ENCODE peak calls at places on chromosomes 4 and X, in eight cellular contexts. O is GM23338, T is HCT116, L is SK-N-SH, J is GM23248, G is hepatocyte, X is MM.1S, K is neural progenitor cell. C is an unnamed sample. For H3K36me3, the result is how much of the 10 kb centered on the place peaks cover.

GRCh38 chrX:43899878-43900815 is 17.9 kb upstream of the MAOB start:
- DNase-seq in O (peak), T (no peak), L (no peak), J (no peak), G (no peak), X (no peak), K (no peak), C (no peak)

GRCh38 chr4:180932365-180933001 is 1310.7 kb upstream of the TENM3 start:
- DNase-seq in O (no peak), T (no peak), L (no peak), J (no peak), G (peak), X (peak), K (no peak), C (peak)

GRCh38 chr4:19227701-19228100 is 1024.0 kb upstream of the SLIT2 start:
- DNase-seq in O (no peak), T (no peak), L (no peak), J (peak), G (no peak), X (no peak), K (no peak), C (no peak)

GRCh38 chr4:48420172-48420571 is 63.0 kb upstream of the SLC10A4 start:
- DNase-seq in O (peak), T (no peak), L (no peak), J (no peak), G (no peak), X (no peak), K (no peak), C (no peak)

GRCh38 chr4:14315129-14315528 is 687.2 kb upstream of the CPEB2 start:
- DNase-seq in O (no peak), T (no peak), L (no peak), J (no peak), G (no peak), X (peak), K (no peak), C (no peak)

GRCh38 chrX:24245201-24245600 is 68.7 kb downstream of the SUPT20HL2 start:
- DNase-seq in O (no peak), T (no peak), L (no peak), J (peak), G (peak), X (no peak), K (peak), C (no peak)

GRCh38 chrX:144715356-144715755 is 531.9 kb upstream of the SPANXN1 start:
- DNase-seq in O (no peak), T (no peak), L (no peak), J (no peak), G (no peak), X (no peak), K (no peak), C (no peak)

GRCh38 chr4:140091305-140091704 is 62.7 kb downstream of the MAML3 start:
- DNase-seq in O (no peak), T (no peak), L (no peak), J (peak), G (no peak), X (no peak), K (no peak), C (no peak)

GRCh38 chrX:40628506-40628905 is 5.3 kb downstream of the MPC1L start:
- DNase-seq in O (no peak), T (no peak), L (no peak), J (peak), G (no peak), X (no peak), K (no peak), C (no peak)

GRCh38 chr4:128560754-128561495 is 248.6 kb upstream of the JADE1 start:
- DNase-seq in O (no peak), T (no peak), L (no peak), J (no peak), G (no peak), X (no peak), K (no peak), C (no peak)

GRCh38 chrX:2485460-2485753 is 15.4 kb downstream of the DHRSX start:
- DNase-seq in O (peak), T (no peak), L (no peak), J (no peak), G (no peak), X (no peak), K (no peak), C (no peak)

GRCh38 chr4:123262080-123262479 is 134.5 kb upstream of the SPRY1 start:
- DNase-seq in O (no peak), T (no peak), L (no peak), J (no peak), G (no peak), X (no peak), K (no peak), C (no peak)

GRCh38 chr4:39568805-39569204 is 41.6 kb upstream of the UGDH start:
- DNase-seq in O (no peak), T (no peak), L (no peak), J (no peak), G (peak), X (peak), K (no peak), C (peak)
- H2AFZ ChIP-seq in O (no peak), T (no peak), L (no peak), J (no peak), G (no peak), X (peak), K (no peak), C (peak)

GRCh38 chr4:39518484-39518883 is 8.8 kb downstream of the UGDH start:
- DNase-seq in O (no peak), T (no peak), L (no peak), J (no peak), G (no peak), X (no peak), K (no peak), C (no peak)

GRCh38 chr4:39516407-39516966 is 10.8 kb downstream of the UGDH start:
- DNase-seq in O (no peak), T (no peak), L (no peak), J (no peak), G (no peak), X (no peak), K (no peak), C (no peak)

GRCh38 chr4:39510348-39510929 is 16.8 kb downstream of the UGDH start:
- DNase-seq in O (no peak), T (no peak), L (no peak), J (no peak), G (no peak), X (no peak), K (no peak), C (no peak)

DNA sequence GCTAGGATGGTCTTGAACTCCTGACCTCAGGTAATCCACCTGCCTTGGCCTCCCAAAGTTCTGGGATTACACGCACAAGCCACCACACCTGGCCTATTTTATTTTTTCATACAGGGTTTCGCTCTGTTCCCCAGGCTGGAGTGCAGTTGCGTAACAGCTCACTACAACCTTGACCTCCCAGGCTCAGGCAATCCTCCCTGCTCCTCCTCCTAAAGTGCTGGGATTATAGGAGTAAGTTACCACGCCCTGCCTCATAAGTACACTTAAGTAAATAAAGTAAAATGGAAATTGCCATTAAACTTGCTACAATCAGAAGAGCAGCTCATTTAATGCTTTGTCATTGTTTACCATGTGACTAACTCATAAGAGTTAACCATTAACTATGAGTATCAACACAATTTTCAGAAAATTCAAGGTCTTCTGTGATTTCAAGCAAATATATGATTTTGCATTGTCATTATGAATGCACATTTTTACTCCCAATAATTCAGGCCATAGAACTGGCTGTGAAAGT is 12.3 kb downstream of the UGDH start:
- DNase-seq in O (no peak), T (peak), L (no peak), J (peak), G (peak), X (no peak), K (no peak), C (no peak)
- TF ChIP-seq EZH2phosphoT487 in O (no peak), T (no peak), L (no peak), J (no peak), G (no peak), X (no peak), K (no peak), C (no peak)

DNA sequence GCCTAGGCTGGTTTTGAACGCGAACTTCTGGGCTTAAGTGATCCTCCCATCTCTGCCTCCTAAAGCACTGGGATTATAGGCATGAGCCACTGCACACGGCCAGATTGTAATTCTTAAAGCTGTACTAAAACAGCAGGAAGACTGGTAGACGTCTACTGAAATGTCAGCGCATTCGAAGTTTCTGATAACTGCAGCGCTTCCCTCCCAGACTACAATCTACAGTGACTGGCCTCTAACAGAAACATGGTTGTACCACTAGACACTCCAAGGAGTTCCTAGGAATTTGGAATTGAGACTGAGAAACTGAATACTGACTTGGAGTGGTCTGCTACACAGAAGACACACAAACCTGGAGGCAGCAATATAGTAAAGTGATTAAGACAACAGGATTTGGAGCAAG is 997 bp downstream of the HELQ start:
- DNase-seq in O (no peak), T (no peak), L (no peak), J (no peak), G (peak), X (no peak), K (peak), C (no peak)
- H3K36me3 ChIP-seq in O (under half), T (under half), L (under half), J (under half), G (under half), X (under half), K (under half), C (half or more)

DNA sequence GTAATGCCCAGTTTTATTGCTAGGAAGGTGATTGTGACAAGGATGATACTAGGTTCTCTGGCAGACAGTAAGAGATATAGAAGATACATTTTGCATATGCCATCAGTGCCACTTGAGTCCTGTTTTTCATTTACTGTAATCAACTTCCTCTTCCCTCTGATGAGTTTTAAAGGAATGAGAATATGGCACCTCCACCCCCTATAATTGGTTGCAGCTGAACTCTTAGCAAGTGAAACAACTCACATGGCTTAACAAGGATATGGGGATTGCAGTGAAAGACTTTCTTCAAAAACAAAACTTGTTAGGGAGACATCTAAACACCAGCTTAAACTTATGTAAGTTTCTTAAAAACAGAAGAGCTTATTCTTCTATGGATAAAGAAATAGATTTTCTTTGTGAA is 90.0 kb downstream of the AREG start:
- DNase-seq in O (no peak), T (no peak), L (no peak), J (peak), G (no peak), X (no peak), K (no peak), C (no peak)
- H2AFZ ChIP-seq in O (no peak), T (peak), L (no peak), J (peak), G (no peak), X (no peak), K (no peak), C (no peak)

GRCh38 chr4:152500308-152500707 is 35.6 kb downstream of the FBXW7 start:
- DNase-seq in O (no peak), T (no peak), L (no peak), J (no peak), G (no peak), X (no peak), K (no peak), C (no peak)

GRCh38 chr4:152499322-152499721 is 36.6 kb downstream of the FBXW7 start:
- DNase-seq in O (no peak), T (no peak), L (no peak), J (no peak), G (no peak), X (no peak), K (no peak), C (no peak)

GRCh38 chr4:152500798-152501434 is 35.0 kb downstream of the FBXW7 start:
- DNase-seq in O (peak), T (peak), L (peak), J (peak), G (peak), X (peak), K (peak), C (peak)

GRCh38 chr4:152503606-152504290 is 32.1 kb downstream of the FBXW7 start:
- DNase-seq in O (no peak), T (no peak), L (no peak), J (peak), G (no peak), X (no peak), K (no peak), C (no peak)

GRCh38 chr4:152501846-152502536 is 33.9 kb downstream of the FBXW7 start:
- DNase-seq in O (no peak), T (no peak), L (no peak), J (peak), G (no peak), X (no peak), K (no peak), C (no peak)
- TF ChIP-seq EZH2phosphoT487 in O (no peak), T (no peak), L (no peak), J (no peak), G (no peak), X (no peak), K (no peak), C (no peak)

GRCh38 chr4:109821186-109821585 is 5.6 kb downstream of the GAR1 start:
- DNase-seq in O (no peak), T (no peak), L (no peak), J (no peak), G (no peak), X (no peak), K (no peak), C (no peak)
- H3K36me3 ChIP-seq in O (under half), T (half or more), L (half or more), J (under half), G (under half), X (under half), K (under half), C (half or more)

DNA sequence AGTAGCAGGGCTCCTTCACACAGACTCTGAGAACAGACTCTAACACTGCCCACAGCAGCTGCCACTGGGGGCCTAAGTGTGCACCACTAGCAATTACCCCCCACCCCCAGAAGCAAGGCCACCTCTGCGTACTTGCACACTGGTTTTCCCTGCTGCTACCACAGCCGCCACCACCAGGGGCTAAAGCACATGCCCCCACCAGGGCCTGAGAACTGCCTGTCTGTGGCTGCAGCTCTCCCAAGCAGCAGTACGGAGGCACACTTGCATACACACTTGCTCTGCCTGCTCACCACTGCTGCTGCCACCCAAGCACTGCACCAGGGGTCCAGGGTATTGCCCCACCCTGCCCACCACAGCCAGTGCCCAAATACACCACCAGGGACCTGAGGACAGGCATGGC is 59.6 kb downstream of the SCML2 start:
- DNase-seq in O (peak), T (no peak), L (no peak), J (no peak), G (no peak), X (no peak), K (no peak), C (no peak)
- H2AFZ ChIP-seq in O (no peak), T (no peak), L (no peak), J (no peak), G (no peak), X (no peak), K (no peak), C (no peak)

GRCh38 chrX:9147631-9148189 is 113.8 kb upstream of the FAM9B start:
- DNase-seq in O (peak), T (no peak), L (no peak), J (no peak), G (no peak), X (no peak), K (peak), C (no peak)

GRCh38 chrX:9149831-9150230 is 115.9 kb upstream of the FAM9B start:
- DNase-seq in O (no peak), T (no peak), L (no peak), J (peak), G (no peak), X (no peak), K (no peak), C (no peak)

GRCh38 chrX:9151772-9152307 is 117.9 kb upstream of the FAM9B start:
- DNase-seq in O (no peak), T (no peak), L (no peak), J (no peak), G (no peak), X (no peak), K (no peak), C (no peak)

GRCh38 chrX:9148626-9149385 is 114.9 kb upstream of the FAM9B start:
- DNase-seq in O (peak), T (no peak), L (no peak), J (peak), G (no peak), X (no peak), K (peak), C (no peak)

GRCh38 chrX:9153299-9153698 is 119.4 kb upstream of the FAM9B start:
- DNase-seq in O (no peak), T (no peak), L (no peak), J (peak), G (no peak), X (no peak), K (no peak), C (no peak)
- TF ChIP-seq EZH2phosphoT487 in O (no peak), T (no peak), L (no peak), J (no peak), G (no peak), X (no peak), K (no peak), C (no peak)